ENCODE peak calls at places on chromosomes 5 and 9, in eight cellular contexts. V is A549; K is stimulated activated CD8-positive, alpha-beta memory T cell treated with anti-CD3 and anti-CD28 coated beads, Interleukin-7, amount 100 ng/mL, for 4 hours; I is dermis microvascular lymphatic vessel endothelial cell; C is NCI-H1092; O is activated CD4-positive, alpha-beta T cell treated with anti-CD3 and anti-CD28 coated beads, Interleukin-2, amount 10 ng/mL, durations not matched to agents 24 days and 14 days; E is GM23338; P is stimulated activated CD4-positive, alpha-beta T cell treated with anti-CD3 and anti-CD28 coated beads, TNF-alpha, amount 100 ng/mL, for 4 hours. F is an unnamed sample.
A peak's percentile ranks its signal among the peaks of the same experiment; 100 is the strongest.

GRCh38 chr5:54090495-54091084 is 219.8 kb downstream of the ARL15 start:
- DNase-seq in V (peak; percentile 72), K (no peak), I (peak; percentile 67), C (no peak), O (no peak), E (peak; percentile 27), P (no peak), F (no peak)

GRCh38 chr9:32603914-32604852 is 31.2 kb upstream of the NDUFB6 start:
- DNase-seq in V (peak; percentile 42), K (no peak), I (peak; percentile 40), C (no peak), O (no peak), E (no peak), P (no peak), F (no peak)

GRCh38 chr9:77820293-77820954 is 172.3 kb upstream of the GNA14 start:
- DNase-seq in V (peak; percentile 67), K (no peak), I (peak; percentile 67), C (no peak), O (no peak), E (no peak), P (no peak), F (no peak)

GRCh38 chr9:124022201-124023121 is 10.9 kb downstream of the LHX2 start:
- DNase-seq in V (no peak), K (no peak), I (no peak), C (no peak), O (no peak), E (peak; percentile 88), P (no peak), F (no peak)

GRCh38 chr9:100108572-100108971 is 9.5 kb downstream of the INVS start:
- DNase-seq in V (no peak), K (no peak), I (peak; percentile 15), C (no peak), O (no peak), E (no peak), P (no peak), F (no peak)

GRCh38 chr5:168155585-168155984 is 135.9 kb upstream of the WWC1 start:
- DNase-seq in V (no peak), K (no peak), I (no peak), C (no peak), O (no peak), E (no peak), P (no peak), F (no peak)

GRCh38 chr5:146368137-146368536 is 29.5 kb downstream of the POU4F3 start:
- DNase-seq in V (peak; percentile 11), K (no peak), I (no peak), C (no peak), O (no peak), E (no peak), P (no peak), F (no peak)

GRCh38 chr5:154412316-154412715 is 33.5 kb upstream of the SAP30L start:
- DNase-seq in V (no peak), K (no peak), I (no peak), C (no peak), O (no peak), E (no peak), P (no peak), F (no peak)

GRCh38 chr9:114174876-114175771 is 19.8 kb downstream of the COL27A1 start:
- DNase-seq in V (no peak), K (no peak), I (peak; percentile 59), C (no peak), O (no peak), E (no peak), P (no peak), F (peak; percentile 45)

GRCh38 chr5:123285122-123286011 is 137.8 kb downstream of the CEP120 start:
- DNase-seq in V (no peak), K (no peak), I (no peak), C (no peak), O (peak; percentile 43), E (peak; percentile 64), P (no peak), F (no peak)

GRCh38 chr9:115653231-115653630 is 500.4 kb upstream of the PAPPA start:
- DNase-seq in V (no peak), K (no peak), I (no peak), C (no peak), O (no peak), E (no peak), P (no peak), F (no peak)

GRCh38 chr9:72363908-72364678 is 915 bp downstream of the ZFAND5 start:
- DNase-seq in V (peak; percentile 57), K (peak; percentile 71), I (peak; percentile 85), C (peak; percentile 20), O (peak; percentile 93), E (peak; percentile 47), P (peak; percentile 55), F (peak; percentile 80)

GRCh38 chr5:99169309-99169708 is 240.5 kb upstream of the CHD1 start:
- DNase-seq in V (peak; percentile 2), K (no peak), I (peak; percentile 34), C (no peak), O (no peak), E (peak; percentile 44), P (no peak), F (no peak)

GRCh38 chr9:101271102-101271501 is 113.7 kb downstream of the BAAT start:
- DNase-seq in V (no peak), K (no peak), I (no peak), C (no peak), O (no peak), E (no peak), P (no peak), F (no peak)

GRCh38 chr9:99368341-99369326 is 146.6 kb downstream of the SEC61B start:
- DNase-seq in V (no peak), K (peak; percentile 3), I (peak; percentile 45), C (no peak), O (peak; percentile 58), E (peak; percentile 38), P (no peak), F (peak; percentile 62)

F was measured in heart right ventricle.